ENCODE peak calls at places on chromosome 3, in ten cellular contexts. L is astrocyte, A is MM.1S, W is SK-N-SH, X is IMR-90, M is H9, T is fibroblast of lung, Y is endodermal cell, S is mammary epithelial cell, F is PC-3. J is an unnamed sample.

GRCh38 chr3:166274342-166274741 is 437.1 kb upstream of the BCHE start:
- DNase-seq in Y (no peak), M (no peak), T (peak; percentile 72), X (peak; percentile 65), S (no peak), L (peak; percentile 36), A (no peak), F (peak; percentile 79), W (no peak), J (no peak)

GRCh38 chr3:150184426-150185071 is 213.9 kb upstream of the PFN2 start:
- DNase-seq in L (no peak), M (no peak), T (peak; percentile 56), X (peak; percentile 11), W (no peak), F (peak; percentile 64), A (no peak), S (peak; percentile 8), Y (no peak), J (no peak)

GRCh38 chr3:51311055-51311454 is 74.0 kb upstream of the MANF start:
- DNase-seq in M (no peak), T (peak; percentile 40), X (peak; percentile 33), S (peak; percentile 18), L (peak; percentile 3), F (peak; percentile 50), A (peak; percentile 55), W (peak; percentile 32), Y (no peak), J (no peak)

GRCh38 chr3:103918336-103918735 is 1448.4 kb upstream of the ALCAM start:
- DNase-seq in S (no peak), M (no peak), W (no peak), T (no peak), A (no peak), X (no peak), L (no peak), F (no peak), Y (no peak), J (no peak)

GRCh38 chr3:55190296-55190695 is 262.4 kb upstream of the LRTM1 start:
- DNase-seq in M (no peak), X (peak; percentile 78), T (peak; percentile 57), S (no peak), Y (no peak), W (no peak), F (no peak), A (no peak), L (peak; percentile 84), J (no peak)

GRCh38 chr3:4514321-4514720 is 21.2 kb downstream of the ITPR1 start:
- DNase-seq in S (no peak), X (no peak), L (no peak), Y (peak; percentile 60), F (no peak), T (no peak), M (no peak), A (no peak), W (no peak), J (no peak)

GRCh38 chr3:100245146-100245545 is 15.6 kb upstream of the TBC1D23 start:
- DNase-seq in T (no peak), S (no peak), L (peak; percentile 71), A (no peak), M (no peak), W (no peak), X (peak; percentile 27), F (no peak), Y (no peak), J (no peak)

GRCh38 chr3:95387242-95388021 is 1324.6 kb downstream of the NSUN3 start:
- DNase-seq in W (no peak), L (no peak), M (no peak), X (no peak), Y (no peak), A (peak; percentile 16), S (no peak), T (no peak), F (no peak), J (no peak)

GRCh38 chr3:159785276-159785675 is 203.4 kb upstream of the IL12A start:
- DNase-seq in S (peak; percentile 41), X (peak; percentile 40), W (no peak), T (peak; percentile 67), A (no peak), F (peak; percentile 91), M (no peak), L (no peak), Y (no peak), J (no peak)

GRCh38 chr3:159783780-159784747 is 204.6 kb upstream of the IL12A start:
- DNase-seq in T (no peak), A (peak; percentile 93), S (peak; percentile 90), F (no peak), Y (no peak), L (peak; percentile 72), X (no peak), W (no peak), M (no peak), J (no peak)

GRCh38 chr3:159782724-159783421 is 205.8 kb upstream of the IL12A start:
- DNase-seq in X (no peak), M (no peak), Y (no peak), F (peak; percentile 80), T (no peak), A (no peak), L (no peak), W (no peak), S (no peak), J (peak; percentile 72)

GRCh38 chr3:159779883-159780282 is 208.8 kb upstream of the IL12A start:
- DNase-seq in X (no peak), Y (no peak), S (no peak), T (no peak), A (no peak), L (peak; percentile 65), W (no peak), F (peak; percentile 66), M (no peak), J (no peak)

DNA sequence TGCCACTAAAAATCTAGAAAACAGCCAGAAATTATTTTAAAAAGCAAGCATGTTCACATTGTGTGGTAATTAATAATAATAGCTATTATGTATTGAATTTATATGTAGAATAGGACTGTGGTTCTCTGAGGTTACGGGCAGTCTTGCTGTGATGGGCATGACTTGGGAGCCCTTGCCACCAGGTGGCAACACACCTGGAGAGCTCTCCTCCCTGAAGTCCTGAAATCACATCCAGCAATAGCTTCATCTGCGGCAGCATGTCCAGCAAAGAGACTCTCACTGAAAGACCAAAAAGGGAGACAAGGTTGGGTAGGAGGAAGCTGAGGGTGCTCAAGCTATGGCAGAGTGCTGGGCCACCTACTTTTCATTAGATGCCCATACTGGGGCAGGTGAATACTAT is 206.8 kb upstream of the IL12A start:
- DNase-seq in L (no peak), W (no peak), X (no peak), T (no peak), A (no peak), F (peak; percentile 40), S (no peak), M (no peak), Y (no peak), J (no peak)
- TF ChIP-seq CTCF in L (no peak), W (no peak), X (no peak), T (no peak), A (peak; percentile 35), F (peak; percentile 65), S (peak; percentile 60), M (peak; percentile 41), Y (peak; percentile 69), J (peak; percentile 26)

GRCh38 chr3:188150982-188151381 is 3.0 kb upstream of the LPP start:
- DNase-seq in W (no peak), Y (no peak), X (peak; percentile 30), A (no peak), F (no peak), S (peak; percentile 38), L (no peak), M (no peak), T (no peak), J (no peak)

GRCh38 chr3:188153498-188153948 is 434 bp upstream of the LPP start:
- DNase-seq in Y (peak; percentile 95), X (peak; percentile 97), M (peak; percentile 94), T (peak; percentile 95), W (peak; percentile 58), F (peak; percentile 92), A (no peak), L (peak; percentile 94), S (peak; percentile 88), J (peak; percentile 79)

GRCh38 chr3:188151438-188151837 is 2.5 kb upstream of the LPP start:
- DNase-seq in S (no peak), A (no peak), F (no peak), L (peak; percentile 68), M (no peak), X (peak; percentile 77), Y (no peak), T (peak; percentile 19), W (no peak), J (no peak)

GRCh38 chr3:188153949-188154757 is at the start of gene LPP:
- DNase-seq in Y (peak; percentile 91), T (peak; percentile 69), X (peak; percentile 77), F (peak; percentile 58), W (peak; percentile 72), S (peak; percentile 85), M (peak; percentile 81), L (peak; percentile 53), A (peak; percentile 51), J (peak; percentile 80)

DNA sequence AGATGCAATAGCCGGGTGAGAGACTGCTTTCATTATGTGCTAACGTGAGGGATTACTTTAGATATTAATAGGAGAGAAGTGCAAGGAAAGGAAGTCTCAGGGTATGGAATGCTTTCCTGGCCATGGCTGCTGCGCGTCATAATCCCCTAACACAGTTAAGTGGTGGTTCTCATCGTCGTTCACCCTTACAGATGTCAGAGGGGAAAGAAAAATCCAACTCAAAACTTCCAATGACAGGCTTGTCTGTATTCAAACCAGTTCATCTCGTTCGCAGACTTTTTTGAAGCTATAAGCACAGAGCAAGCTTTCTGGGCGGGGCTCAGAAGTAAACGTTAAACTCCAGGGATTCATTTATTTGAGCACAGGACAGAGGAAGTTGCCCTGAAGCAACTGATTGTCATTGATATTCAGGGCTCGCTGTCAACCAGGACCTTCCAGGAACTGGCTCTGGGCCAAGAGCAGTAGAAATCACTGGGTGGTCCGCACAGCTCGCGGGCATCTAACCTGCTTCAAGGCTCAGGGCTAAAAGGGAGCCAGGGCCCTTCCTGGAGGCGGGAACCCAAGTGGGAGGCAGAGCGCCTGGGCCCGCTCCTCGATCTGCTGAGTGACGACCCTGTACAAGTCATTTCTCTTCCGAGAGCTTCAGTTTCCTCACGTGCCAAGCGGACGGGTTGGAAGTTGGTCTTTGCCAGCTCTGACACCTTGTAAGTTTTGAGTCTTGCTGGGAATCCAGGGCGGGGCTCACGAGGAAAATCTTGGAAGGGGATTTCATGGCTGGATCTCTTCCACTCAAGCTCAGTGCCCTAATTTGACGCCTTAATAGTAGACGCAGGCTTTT is 1.1 kb upstream of the LPP start:
- DNase-seq in S (peak; percentile 43), Y (peak; percentile 84), A (no peak), X (peak; percentile 73), M (peak; percentile 77), T (peak; percentile 79), L (peak; percentile 66), W (peak; percentile 13), F (peak; percentile 81), J (peak; percentile 76)
- H3K9ac ChIP-seq in S (peak overlapping the region; percentile 90), Y (peak overlapping the region; percentile 93), A (no peak overlapping the region), X (peak overlapping the region; percentile 97), M (peak overlapping the region; percentile 75), T (peak overlapping the region; percentile 93), L (peak overlapping the region; percentile 91), W (peak overlapping the region; percentile 94), F (peak overlapping the region; percentile 89), J (peak overlapping the region; percentile 96)

GRCh38 chr3:164278550-164278949 is 799.7 kb downstream of the SI start:
- DNase-seq in A (no peak), W (no peak), L (no peak), T (no peak), S (no peak), F (no peak), M (no peak), X (no peak), Y (no peak), J (no peak)
- H3K9me3 ChIP-seq in A (no peaks in the 10 kb centered on the region), W (peaks cover 11% of the 10 kb centered on the region), L (peaks cover 7% of the 10 kb centered on the region), T (no peaks in the 10 kb centered on the region), S (peaks cover 5% of the 10 kb centered on the region), F (no peaks in the 10 kb centered on the region), M (no peaks in the 10 kb centered on the region), X (peaks cover 19% of the 10 kb centered on the region), Y (peaks cover 34% of the 10 kb centered on the region), J (no peaks in the 10 kb centered on the region)

GRCh38 chr3:9934235-9934621 is 594 bp downstream of the CRELD1 start:
- DNase-seq in W (peak; percentile 62), T (no peak), X (no peak), S (no peak), F (no peak), M (no peak), A (no peak), L (peak; percentile 24), Y (no peak), J (peak; percentile 30)
- TF ChIP-seq CTCF in W (peak; percentile 40), T (peak; percentile 25), X (no peak), S (peak; percentile 2), F (peak; percentile 32), M (peak; percentile 23), A (peak; percentile 30), L (peak; percentile 13), Y (peak; percentile 39), J (no peak)